ENCODE peak calls at places on chromosomes 13 and 19, in six cellular contexts. U is body of pancreas, K is tibial artery, B is aorta, H is neuronal stem cell, E is mesenchymal stem cell. P is an unnamed sample. For H3K27me3, the result is how much of the 10 kb centered on the place peaks cover.

GRCh38 chr13:112734696-112735547 is 45.1 kb downstream of the ATP11A start:
- DNase-seq in H (no peak), B (no peak), E (no peak), U (no peak), K (no peak), P (no peak)

GRCh38 chr19:54667217-54667616 is 4.4 kb downstream of the LILRB4 start:
- DNase-seq in U (no peak), H (no peak), B (no peak), K (no peak), E (no peak), P (no peak)

GRCh38 chr19:18156841-18157464 is 4.0 kb downstream of the PIK3R2 start:
- DNase-seq in H (no peak), U (peak), B (peak), K (peak), E (peak), P (peak)

GRCh38 chr13:50474094-50474654 is 369.3 kb downstream of the DLEU7 start:
- DNase-seq in B (no peak), H (no peak), E (no peak), K (no peak), U (no peak), P (no peak)

GRCh38 chr19:1417681-1418493 is 10.5 kb downstream of the DAZAP1 start:
- DNase-seq in B (no peak), K (no peak), H (no peak), E (no peak), U (no peak), P (no peak)

GRCh38 chr13:27043013-27043412 is 128.6 kb downstream of the USP12 start:
- DNase-seq in U (no peak), H (no peak), K (no peak), B (no peak), E (peak), P (peak)

GRCh38 chr13:32737679-32738078 is 151.4 kb downstream of the PDS5B start:
- DNase-seq in H (no peak), E (no peak), B (no peak), K (no peak), U (no peak), P (no peak)

GRCh38 chr19:11418518-11419506 is at the start of gene RGL3:
- DNase-seq in K (peak), U (peak), B (peak), H (no peak), E (no peak), P (no peak)

GRCh38 chr19:51027873-51028272 is 1.5 kb upstream of the KLK11 start:
- DNase-seq in E (no peak), U (no peak), B (no peak), K (no peak), H (no peak), P (no peak)

GRCh38 chr19:32233091-32233490 is 112.3 kb upstream of the ZNF507 start:
- DNase-seq in K (no peak), B (no peak), U (no peak), E (no peak), H (no peak), P (no peak)

GRCh38 chr19:10979950-10980349 is 19.1 kb downstream of the SMARCA4 start:
- DNase-seq in E (no peak), K (no peak), H (no peak), U (no peak), B (no peak), P (peak)

GRCh38 chr13:49303533-49304252 is 56.0 kb downstream of the CDADC1 start:
- DNase-seq in E (no peak), K (no peak), B (no peak), U (peak), H (no peak), P (peak)

GRCh38 chr19:56831279-56831678 is 9.2 kb downstream of the PEG3 start:
- DNase-seq in K (no peak), B (no peak), H (no peak), E (no peak), U (no peak), P (no peak)

GRCh38 chr19:28905996-28906395 is 307.0 kb downstream of the UQCRFS1 start:
- DNase-seq in B (no peak), E (no peak), H (no peak), K (no peak), U (no peak), P (no peak)

GRCh38 chr13:113624235-113624587 is 33.8 kb downstream of the ATP4B start:
- DNase-seq in H (no peak), B (no peak), E (peak), K (no peak), U (no peak), P (no peak)

GRCh38 chr13:110714798-110715394 is 1.4 kb downstream of the ING1 start:
- DNase-seq in B (peak), K (peak), H (peak), E (no peak), U (peak), P (peak)

GRCh38 chr19:10271543-10272086 is 695 bp downstream of the ICAM1 start:
- DNase-seq in U (no peak), E (peak), H (no peak), B (no peak), K (no peak), P (no peak)

GRCh38 chr19:47699360-47699917 is 13.8 kb upstream of the EHD2 start:
- DNase-seq in K (peak), U (peak), E (peak), B (no peak), H (peak), P (no peak)

GRCh38 chr13:48094404-48094780 is 512 bp downstream of the MED4 start:
- DNase-seq in H (no peak), B (no peak), U (no peak), E (peak), K (no peak), P (no peak)

GRCh38 chr13:104984296-104984818 is 1551.1 kb downstream of the EFNB2 start:
- DNase-seq in H (no peak), U (no peak), B (peak), K (no peak), E (peak), P (no peak)

GRCh38 chr19:12815088-12815487 is 8.7 kb downstream of the RNASEH2A start:
- DNase-seq in E (no peak), B (no peak), U (no peak), K (no peak), H (no peak), P (no peak)

GRCh38 chr19:46218160-46218559 is 11.4 kb upstream of the IGFL1 start:
- DNase-seq in E (peak), B (no peak), U (no peak), K (no peak), H (peak), P (no peak)

GRCh38 chr13:110915874-110916670 is 1.2 kb upstream of the ANKRD10 start:
- DNase-seq in H (no peak), U (no peak), B (no peak), E (peak), K (no peak), P (no peak)

GRCh38 chr19:3451451-3451866 is 28.9 kb downstream of the SMIM24 start:
- DNase-seq in U (no peak), K (no peak), H (no peak), B (no peak), E (no peak), P (no peak)

GRCh38 chr13:19665427-19665859 is 32.0 kb downstream of the MPHOSPH8 start:
- DNase-seq in U (no peak), H (no peak), K (no peak), B (no peak), E (no peak), P (no peak)

GRCh38 chr13:35714588-35714987 is 238.1 kb upstream of the MAB21L1 start:
- DNase-seq in E (no peak), H (no peak), U (no peak), K (no peak), B (no peak), P (no peak)
- H3K4me3 ChIP-seq in E (peak), H (no peak), U (no peak), K (no peak), B (no peak), P (no peak)

GRCh38 chr13:30971575-30971974 is 39.1 kb downstream of the TEX26 start:
- DNase-seq in H (no peak), K (no peak), B (no peak), E (peak), U (no peak), P (no peak)
- H3K27ac ChIP-seq in H (no peak), K (no peak), B (no peak), E (no peak), U (no peak), P (no peak)

DNA sequence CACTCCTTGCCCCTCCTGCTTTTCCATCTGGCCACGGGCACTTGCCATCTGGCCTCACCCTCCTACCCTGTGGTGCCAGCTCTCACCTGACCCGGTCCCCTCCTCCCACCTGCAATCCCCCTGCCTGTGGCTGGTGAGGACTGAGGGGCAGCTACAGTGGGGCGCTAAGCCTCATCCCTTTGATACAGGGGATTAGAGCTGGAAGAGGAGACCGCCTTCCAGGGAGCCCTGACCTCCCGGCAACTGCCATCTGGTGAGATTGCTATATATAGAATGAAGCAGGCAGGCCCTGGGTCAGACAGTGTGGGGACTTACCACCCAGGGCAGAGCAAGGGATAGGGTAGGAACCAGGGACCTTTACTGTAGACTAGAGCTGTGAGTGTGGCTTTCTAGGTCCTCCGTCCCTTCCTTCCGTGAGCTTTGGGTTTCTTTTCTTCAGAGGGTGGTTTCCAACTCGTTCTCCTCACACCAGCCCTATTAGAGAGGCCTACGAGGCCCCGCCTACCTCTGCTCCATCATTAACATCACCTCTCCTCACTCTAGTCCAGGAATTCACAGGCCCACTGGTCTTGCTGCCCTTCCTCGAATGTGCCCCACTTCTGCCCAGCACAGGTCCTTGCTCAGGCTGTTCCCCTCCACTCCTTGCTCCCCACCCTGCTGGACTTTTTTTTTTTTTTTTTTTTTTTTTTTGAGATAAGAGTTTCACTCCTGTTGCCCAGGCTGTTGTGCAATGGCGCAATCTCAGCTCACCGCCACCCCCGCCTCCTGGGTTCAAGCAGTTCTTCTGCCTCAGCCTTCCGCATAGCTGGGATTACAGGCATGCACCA is 7.7 kb downstream of the KASH5 start:
- DNase-seq in U (no peak), E (no peak), B (no peak), H (no peak), K (no peak), P (peak)
- H3K27me3 ChIP-seq in U (under half), E (under half), B (under half), H (under half), K (under half), P (under half)

DNA sequence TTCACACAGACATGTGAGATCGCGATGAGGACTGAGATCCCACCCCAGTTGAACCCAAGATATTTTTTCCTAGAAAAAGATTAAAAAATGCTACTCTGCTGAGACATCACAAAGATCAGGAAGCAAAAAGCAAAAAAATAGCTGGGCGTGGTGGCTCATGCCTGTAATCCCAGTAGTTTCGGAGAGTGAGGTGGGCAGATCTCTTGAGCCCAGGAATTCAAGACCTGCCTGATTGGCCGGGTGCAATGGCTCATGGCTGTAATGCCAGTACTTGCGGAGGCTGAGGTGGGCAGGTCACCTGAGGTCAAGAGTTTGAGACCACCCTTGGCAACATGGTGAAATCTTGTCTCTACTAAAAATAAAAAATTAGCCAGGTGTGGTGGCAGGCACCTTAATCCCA is 1.1 kb downstream of the FUT3 start:
- DNase-seq in H (no peak), B (no peak), K (no peak), U (no peak), E (no peak), P (no peak)
- H3K4me3 ChIP-seq in H (no peak), B (no peak), K (no peak), U (no peak), E (no peak), P (no peak)

GRCh38 chr19:17109300-17109699 is 33.7 kb downstream of the MYO9B start:
- DNase-seq in H (no peak), U (no peak), E (no peak), K (no peak), B (no peak), P (no peak)
- H3K27ac ChIP-seq in H (no peak), U (peak), E (no peak), K (peak), B (no peak), P (peak)